ENCODE peak calls at places on chromosomes 16 and 17, in six cellular contexts. O is trophoblast cell, Z is H9, D is H1, S is mesenchymal stem cell, W is IMR-90. V is an unnamed sample.
A peak's percentile ranks its signal among the peaks of the same experiment; 100 is the strongest.

GRCh38 chr17:10116267-10116666 is 82.1 kb downstream of the GAS7 start:
- DNase-seq in D (no peak), W (no peak), S (no peak), O (peak; percentile 94), Z (no peak), V (no peak)

GRCh38 chr16:23948949-23949392 is 113.2 kb downstream of the PRKCB start:
- DNase-seq in S (no peak), O (no peak), Z (no peak), D (no peak), W (no peak), V (no peak)

GRCh38 chr17:73401911-73402310 is 90.1 kb upstream of the CDC42EP4 start:
- DNase-seq in O (no peak), W (peak; percentile 7), D (no peak), Z (peak; percentile 86), S (peak; percentile 18), V (peak; percentile 24)

GRCh38 chr16:2768403-2769089 is 8.5 kb downstream of the ELOB start:
- DNase-seq in Z (no peak), S (no peak), D (no peak), W (no peak), O (no peak), V (no peak)

GRCh38 chr16:67375161-67375560 is 18.1 kb downstream of the TPPP3 start:
- DNase-seq in D (no peak), W (no peak), Z (no peak), O (no peak), S (peak; percentile 9), V (no peak)

GRCh38 chr17:62680541-62681052 is 53.1 kb downstream of the MRC2 start:
- DNase-seq in D (no peak), W (no peak), O (no peak), Z (peak; percentile 50), S (no peak), V (no peak)

GRCh38 chr16:50581830-50582229 is 33.6 kb downstream of the NKD1 start:
- DNase-seq in W (no peak), Z (no peak), D (no peak), O (no peak), S (no peak), V (no peak)

GRCh38 chr16:85989863-85990643 is 91.1 kb downstream of the IRF8 start:
- DNase-seq in Z (no peak), O (no peak), S (no peak), W (no peak), D (no peak), V (no peak)

GRCh38 chr16:56355786-56356275 is 69.5 kb downstream of the AMFR start:
- DNase-seq in S (no peak), D (no peak), Z (peak; percentile 25), O (peak; percentile 4), W (no peak), V (no peak)

GRCh38 chr16:31386157-31386984 is 6.8 kb upstream of the ITGAD start:
- DNase-seq in W (peak; percentile 72), Z (no peak), O (peak; percentile 95), S (peak; percentile 1), D (no peak), V (no peak)

GRCh38 chr16:87621976-87622713 is 19.8 kb downstream of the JPH3 start:
- DNase-seq in W (no peak), D (no peak), O (no peak), S (no peak), Z (no peak), V (no peak)

GRCh38 chr16:81627024-81627423 is 152.1 kb upstream of the PLCG2 start:
- DNase-seq in S (peak; percentile 57), Z (no peak), D (no peak), O (no peak), W (peak; percentile 68), V (no peak)

GRCh38 chr16:89103156-89103555 is 9.5 kb downstream of the ACSF3 start:
- DNase-seq in Z (no peak), D (no peak), S (no peak), W (no peak), O (no peak), V (no peak)

GRCh38 chr17:39634384-39634871 is 2.5 kb upstream of the STARD3 start:
- DNase-seq in W (peak; percentile 44), O (peak; percentile 74), D (no peak), S (peak; percentile 56), Z (no peak), V (no peak)

GRCh38 chr17:57697891-57698708 is 47.0 kb downstream of the CCDC182 start:
- DNase-seq in Z (no peak), O (no peak), D (no peak), W (no peak), S (no peak), V (no peak)

GRCh38 chr16:3045758-3046505 is 429 bp upstream of the MMP25 start:
- DNase-seq in O (no peak), W (no peak), S (no peak), Z (peak; percentile 66), D (no peak), V (no peak)

GRCh38 chr17:180380-181212 is 854 bp downstream of the DOC2B start:
- DNase-seq in W (no peak), O (no peak), S (no peak), D (no peak), Z (no peak), V (peak; percentile 36)

GRCh38 chr16:81073560-81074330 is 3.3 kb downstream of the C16orf46 start:
- DNase-seq in Z (no peak), W (no peak), D (no peak), O (peak; percentile 96), S (no peak), V (no peak)

GRCh38 chr17:50206604-50207293 is 5.3 kb upstream of the COL1A1 start:
- DNase-seq in D (no peak), O (no peak), W (peak; percentile 66), S (peak; percentile 79), Z (peak; percentile 91), V (no peak)

GRCh38 chr17:50689956-50690886 is 17.5 kb downstream of the ANKRD40 start:
- DNase-seq in D (no peak), O (no peak), Z (peak; percentile 62), W (no peak), S (no peak), V (peak; percentile 88)

GRCh38 chr16:81567987-81568748 is 123.6 kb downstream of the CMIP start:
- DNase-seq in O (no peak), W (peak; percentile 43), Z (no peak), S (peak; percentile 47), D (no peak), V (no peak)

GRCh38 chr16:74480150-74481029 is 59.1 kb upstream of the CLEC18B start:
- DNase-seq in O (peak; percentile 78), S (no peak), W (no peak), D (no peak), Z (no peak), V (no peak)

GRCh38 chr17:82745524-82745923 is 6.3 kb upstream of the TBCD start:
- DNase-seq in S (no peak), D (no peak), Z (no peak), W (no peak), O (no peak), V (no peak)
- H3K27ac ChIP-seq in S (no peak overlapping the region), D (no peak overlapping the region), Z (no peak overlapping the region), W (no peak overlapping the region), O (no peak overlapping the region), V (no peak overlapping the region)

GRCh38 chr17:80454557-80455327 is 21.7 kb downstream of the NPTX1 start:
- DNase-seq in O (peak; percentile 98), S (peak; percentile 95), W (peak; percentile 96), D (peak; percentile 86), Z (peak; percentile 98), V (peak; percentile 92)

GRCh38 chr17:80453980-80454556 is 22.3 kb downstream of the NPTX1 start:
- DNase-seq in S (no peak), Z (no peak), W (no peak), D (no peak), O (no peak), V (no peak)

GRCh38 chr17:80455784-80456183 is 20.6 kb downstream of the NPTX1 start:
- DNase-seq in D (no peak), Z (no peak), W (no peak), O (no peak), S (no peak), V (no peak)

GRCh38 chr17:80456465-80457235 is 19.8 kb downstream of the NPTX1 start:
- DNase-seq in O (no peak), Z (no peak), S (no peak), D (no peak), W (no peak), V (no peak)

DNA sequence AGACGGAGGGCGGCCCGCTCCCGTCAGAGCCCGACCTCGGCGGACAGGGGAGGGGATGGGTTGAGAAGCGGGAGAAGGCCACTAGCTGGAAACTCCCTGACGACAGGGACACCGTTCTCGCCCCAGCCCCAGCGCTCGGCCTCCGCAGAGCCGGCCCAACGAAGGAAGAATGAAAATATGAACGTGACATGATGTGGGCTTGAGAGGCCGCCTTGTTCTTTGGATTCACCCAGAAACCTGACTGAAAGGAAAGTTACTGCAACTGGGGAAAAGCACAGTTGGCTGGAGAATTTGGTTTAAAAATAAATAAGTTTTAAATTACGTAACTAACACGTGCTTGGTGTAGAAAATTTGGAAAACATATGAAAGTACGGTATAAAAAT is 21.1 kb downstream of the NPTX1 start:
- DNase-seq in Z (peak; percentile 85), S (peak; percentile 85), D (no peak), O (peak; percentile 74), W (peak; percentile 46), V (no peak)
- H3K4ac ChIP-seq in Z (no peak overlapping the region), S (peak overlapping the region; percentile 84), D (no peak overlapping the region), O (no peak overlapping the region), W (peak overlapping the region; percentile 98), V (no peak overlapping the region)

GRCh38 chr17:82949361-82949760 is 109.5 kb upstream of the ZNF750 start:
- DNase-seq in W (no peak), S (no peak), Z (no peak), D (no peak), O (no peak), V (no peak)

GRCh38 chr17:82950525-82951102 is 110.8 kb upstream of the ZNF750 start:
- DNase-seq in W (no peak), D (no peak), Z (no peak), S (no peak), O (no peak), V (no peak)

GRCh38 chr17:82948957-82949356 is 109.1 kb upstream of the ZNF750 start:
- DNase-seq in Z (no peak), W (no peak), S (no peak), D (no peak), O (no peak), V (no peak)

GRCh38 chr17:82948081-82948511 is 108.3 kb upstream of the ZNF750 start:
- DNase-seq in O (no peak), D (no peak), W (no peak), S (no peak), Z (no peak), V (no peak)

GRCh38 chr17:82949984-82950383 is 110.2 kb upstream of the ZNF750 start:
- DNase-seq in S (no peak), O (no peak), Z (no peak), D (no peak), W (no peak), V (no peak)
- H3K9me3 ChIP-seq in S (peaks cover 65% of the 10 kb centered on the region), O (peaks cover 37% of the 10 kb centered on the region), Z (peaks cover 69% of the 10 kb centered on the region), D (peaks cover 62% of the 10 kb centered on the region), W (peaks cover 51% of the 10 kb centered on the region), V (peaks cover 54% of the 10 kb centered on the region)

GRCh38 chr17:11940904-11941303 is 56.4 kb downstream of the ZNF18 start:
- DNase-seq in S (no peak), W (no peak), Z (no peak), D (no peak), O (peak; percentile 72), V (no peak)
- H3K27ac ChIP-seq in S (no peak overlapping the region), W (no peak overlapping the region), Z (no peak overlapping the region), D (no peak overlapping the region), O (no peak overlapping the region), V (no peak overlapping the region)

GRCh38 chr17:44543905-44544523 is 13.3 kb upstream of the FZD2 start:
- DNase-seq in S (no peak), D (no peak), O (no peak), W (no peak), Z (no peak), V (no peak)
- H3K4ac ChIP-seq in S (peak overlapping the region; percentile 77), D (peak overlapping the region; percentile 1), O (no peak overlapping the region), W (peak overlapping the region; percentile 99), Z (no peak overlapping the region), V (no peak overlapping the region)

V was measured in neuronal stem cell.